ENCODE peak calls at places on chromosome 22, in four cellular contexts. C, I, T and X are unnamed samples.
A peak's percentile ranks its signal among the peaks of the same experiment; 100 is the strongest.

GRCh38 chr22:33166206-33166605 is 108.0 kb upstream of the SYN3 start:
- DNase-seq in T (no peak), C (no peak), I (no peak), X (no peak)

GRCh38 chr22:33579448-33580093 is 340.7 kb downstream of the LARGE1 start:
- DNase-seq in C (peak; percentile 53), T (no peak), I (peak; percentile 81), X (peak; percentile 33)

GRCh38 chr22:37175414-37176144 is 12.5 kb downstream of the C1QTNF6 start:
- DNase-seq in C (no peak), T (no peak), I (no peak), X (no peak)

GRCh38 chr22:35589071-35589735 is 27.9 kb downstream of the MB start:
- DNase-seq in I (no peak), T (no peak), C (peak; percentile 31), X (no peak)

GRCh38 chr22:35661377-35661937 is 13.2 kb downstream of the APOL6 start:
- DNase-seq in I (no peak), T (no peak), C (no peak), X (no peak)

GRCh38 chr22:31210830-31211503 is 1.1 kb upstream of the LIMK2 start:
- DNase-seq in C (no peak), I (peak; percentile 93), T (no peak), X (no peak)

GRCh38 chr22:43829904-43830851 is 18.1 kb upstream of the EFCAB6 start:
- DNase-seq in T (no peak), I (no peak), C (no peak), X (no peak)

GRCh38 chr22:23064381-23065068 is 5.8 kb upstream of the GNAZ start:
- DNase-seq in T (no peak), I (no peak), C (no peak), X (no peak)

GRCh38 chr22:48886604-48887393 is 940.9 kb downstream of the BRD1 start:
- DNase-seq in C (no peak), T (no peak), I (no peak), X (no peak)

GRCh38 chr22:49296561-49296960 is 531.1 kb downstream of the BRD1 start:
- DNase-seq in C (no peak), I (no peak), T (no peak), X (no peak)

GRCh38 chr22:29096736-29097669 is 24.2 kb downstream of the KREMEN1 start:
- DNase-seq in I (peak; percentile 99), T (no peak), C (no peak), X (no peak)

GRCh38 chr22:45154383-45154782 is 9.3 kb upstream of the NUP50 start:
- DNase-seq in I (no peak), T (no peak), C (no peak), X (no peak)

GRCh38 chr22:44032126-44032730 is 8.1 kb downstream of the PARVB start:
- DNase-seq in T (no peak), C (no peak), I (no peak), X (no peak)

DNA sequence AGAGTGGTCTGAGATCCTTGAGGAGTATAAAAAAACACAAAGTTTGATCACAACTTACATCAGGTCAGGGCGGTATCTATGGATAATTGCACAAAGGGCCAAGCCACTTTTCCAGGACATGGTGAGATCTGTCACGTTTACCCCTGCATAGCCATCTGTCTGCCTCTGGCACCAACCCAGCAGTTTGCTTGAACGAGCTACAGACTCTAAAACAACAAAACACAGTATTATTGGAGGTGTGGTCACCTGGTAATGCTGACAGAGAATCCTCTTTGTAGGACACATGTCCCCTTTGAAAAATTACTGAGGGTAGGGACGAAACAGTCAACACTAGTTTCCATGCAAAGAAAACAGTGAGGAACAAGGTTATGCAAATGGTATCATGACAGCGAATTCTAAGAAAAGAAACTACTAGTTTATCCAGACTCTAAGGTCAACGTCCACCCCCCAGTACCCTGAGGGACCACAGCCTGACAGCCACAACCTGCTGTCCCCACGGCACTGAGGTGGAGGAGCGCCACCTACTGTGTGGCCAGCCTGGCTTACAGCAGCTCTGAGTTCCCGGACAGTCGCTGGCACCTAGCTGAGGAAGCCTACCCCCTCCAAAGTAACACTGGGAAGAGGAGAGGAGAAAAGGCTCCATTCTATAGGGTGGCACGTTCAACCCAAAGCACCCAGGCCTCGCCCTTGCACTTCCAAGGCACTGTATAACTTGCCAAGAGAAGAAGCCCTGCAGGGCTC is 117.3 kb upstream of the BID start:
- DNase-seq in T (no peak), C (no peak), I (peak; percentile 7), X (no peak)
- TF ChIP-seq SUZ12 in T (no peak), C (no peak), I (no peak), X (no peak)

GRCh38 chr22:46280999-46281623 is 13.3 kb downstream of the TTC38 start:
- DNase-seq in C (no peak), I (no peak), T (no peak), X (no peak)
- TF ChIP-seq ZNF274 in C (no peak), I (no peak), T (no peak), X (no peak)

GRCh38 chr22:11598492-11599440 is 3929.2 kb upstream of the OR11H1 start:
- DNase-seq in I (no peak), C (no peak), T (no peak), X (no peak)
- H3K9me3 ChIP-seq in I (peaks cover 69% of the 10 kb centered on the region), C (peaks cover 55% of the 10 kb centered on the region), T (no peaks in the 10 kb centered on the region), X (peaks cover 6% of the 10 kb centered on the region)

GRCh38 chr22:24975813-24976341 is 23.4 kb downstream of the KIAA1671 start:
- DNase-seq in T (no peak), I (no peak), C (no peak), X (no peak)
- TF ChIP-seq SUZ12 in T (no peak), I (no peak), C (no peak), X (no peak)

DNA sequence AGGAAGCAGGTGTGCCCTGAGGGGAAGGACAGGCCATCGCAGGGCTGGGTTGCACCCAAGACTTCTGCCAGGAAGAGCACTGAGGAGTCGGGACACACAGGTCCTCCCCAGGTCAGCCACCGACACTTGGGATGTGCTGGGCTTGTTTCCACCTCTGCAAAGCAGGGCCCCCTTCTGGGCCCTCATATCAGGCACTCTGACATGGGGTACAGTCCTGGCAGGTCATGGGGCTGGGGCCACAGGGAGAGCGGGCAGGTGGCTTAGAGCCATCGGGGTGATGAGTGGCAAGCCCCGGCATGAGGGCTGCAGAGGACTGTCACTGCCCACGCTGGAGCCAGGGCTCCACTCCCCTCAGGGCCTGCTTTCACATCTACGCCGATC is 7.9 kb upstream of the ADORA2A start:
- DNase-seq in I (no peak), C (no peak), T (no peak), X (no peak)
- TF ChIP-seq ZNF274 in I (no peak), C (no peak), T (no peak), X (no peak)

DNA sequence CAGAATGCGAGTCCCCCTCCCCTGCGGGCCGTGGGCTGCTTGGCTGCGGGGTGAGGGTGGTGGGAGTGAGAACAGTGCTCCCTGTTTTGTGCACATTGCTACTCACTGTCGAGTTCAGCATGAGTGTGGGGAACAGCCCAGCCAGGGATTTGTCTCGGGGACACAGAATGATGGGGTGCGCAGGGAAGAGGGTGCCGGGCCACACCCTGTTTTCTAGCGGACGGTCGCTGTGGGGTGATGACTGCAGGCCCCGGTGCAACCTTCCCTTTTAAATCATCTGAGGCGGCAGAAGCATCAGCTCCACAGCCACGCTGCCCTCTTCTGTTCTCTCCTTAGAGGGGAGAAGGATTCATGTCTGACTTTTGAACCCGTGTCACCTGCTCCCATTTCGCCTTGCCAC is 1051.2 kb downstream of the TBC1D22A start:
- DNase-seq in I (no peak), T (no peak), C (no peak), X (no peak)
- H3K9me3 ChIP-seq in I (peaks cover 9% of the 10 kb centered on the region), T (no peaks in the 10 kb centered on the region), C (peaks cover 6% of the 10 kb centered on the region), X (peaks cover 6% of the 10 kb centered on the region)

DNA sequence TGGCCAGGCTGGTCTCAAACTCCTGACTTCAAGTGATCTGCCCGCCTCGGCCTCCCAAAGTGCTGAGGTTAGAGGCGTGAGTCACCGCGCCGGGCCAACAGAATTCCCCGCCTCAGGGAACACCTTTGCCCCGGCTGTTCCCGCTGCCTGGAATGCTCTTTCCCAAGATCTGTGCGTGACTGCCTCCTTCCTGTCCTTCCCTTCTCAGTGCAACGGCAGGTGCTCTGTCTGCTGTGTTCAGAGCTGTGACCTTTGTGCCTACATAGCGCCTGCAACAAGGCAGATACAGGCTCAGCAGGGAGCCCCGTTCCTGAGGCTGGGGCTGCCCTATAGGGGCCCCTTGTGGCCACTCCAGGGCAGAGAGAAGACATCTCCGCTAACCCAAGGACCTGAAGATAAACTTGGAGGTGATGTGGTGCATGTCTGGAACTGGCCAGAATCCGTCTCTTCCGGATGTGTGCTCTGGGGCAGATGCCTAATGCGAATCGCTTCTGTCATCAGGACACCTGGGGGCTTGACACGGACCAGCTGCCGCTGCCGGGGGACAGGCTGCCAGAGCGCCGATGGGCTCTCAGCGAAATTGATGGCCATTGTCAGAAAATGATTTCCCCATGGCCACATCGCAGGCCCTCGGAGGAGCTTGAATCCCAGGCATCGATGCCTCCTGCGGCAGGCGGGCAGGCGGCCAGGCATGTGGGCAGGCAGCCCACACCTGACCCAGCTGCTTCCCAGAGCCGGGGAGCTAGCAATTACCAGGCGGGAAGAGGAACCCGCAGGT is 43.5 kb upstream of the TCF20 start:
- DNase-seq in I (peak; percentile 95), C (peak; percentile 72), T (no peak), X (peak; percentile 67)
- TF ChIP-seq SUZ12 in I (no peak), C (no peak), T (no peak), X (no peak)